ENCODE peak calls at places on chromosomes 6 and 20, in nine cellular contexts. G is tibial artery; X is pancreas; U is MM.1S; V is neural progenitor cell; W is neuronal stem cell; E is tibial nerve; F is AG09309; Q is CD4-positive, alpha-beta memory T cell. K is an unnamed sample.

GRCh38 chr6:142462260-142462659 is 160.5 kb downstream of the ADGRG6 start:
- DNase-seq in G (no peak), X (no peak), U (no peak), V (no peak), W (no peak), E (no peak), F (no peak), Q (no peak), K (no peak)

GRCh38 chr6:5532941-5533340 is 271.6 kb downstream of the FARS2 start:
- DNase-seq in G (no peak), X (no peak), U (no peak), V (no peak), W (no peak), E (no peak), F (no peak), Q (no peak), K (no peak)

GRCh38 chr6:27757307-27757706 is 154.9 kb downstream of the OR2B2 start:
- DNase-seq in G (no peak), X (no peak), U (peak), V (peak), W (no peak), E (no peak), F (no peak), Q (peak), K (peak)

GRCh38 chr6:36387440-36388303 is at the start of gene ETV7:
- DNase-seq in G (no peak), X (peak), U (peak), V (peak), W (no peak), E (no peak), F (no peak), Q (peak), K (peak)

GRCh38 chr6:30154709-30155521 is 6.1 kb downstream of the TRIM10 start:
- DNase-seq in G (no peak), X (no peak), U (peak), V (no peak), W (no peak), E (no peak), F (peak), Q (no peak), K (no peak)

GRCh38 chr6:154537486-154537885 is 27.0 kb upstream of the CNKSR3 start:
- DNase-seq in G (no peak), X (no peak), U (no peak), V (peak), W (no peak), E (no peak), F (no peak), Q (no peak), K (no peak)

GRCh38 chr6:7313505-7314165 is 636 bp upstream of the SSR1 start:
- DNase-seq in G (no peak), X (no peak), U (no peak), V (no peak), W (no peak), E (no peak), F (no peak), Q (no peak), K (no peak)

GRCh38 chr20:38833154-38833856 is 27.8 kb downstream of the PPP1R16B start:
- DNase-seq in G (no peak), X (no peak), U (no peak), V (no peak), W (no peak), E (no peak), F (no peak), Q (peak), K (no peak)

GRCh38 chr6:115004982-115005381 is 662.2 kb upstream of the HS3ST5 start:
- DNase-seq in G (no peak), X (no peak), U (no peak), V (peak), W (no peak), E (no peak), F (no peak), Q (no peak), K (no peak)

GRCh38 chr6:166112580-166112979 is 55.1 kb downstream of the TBXT start:
- DNase-seq in G (no peak), X (no peak), U (no peak), V (no peak), W (no peak), E (no peak), F (peak), Q (no peak), K (no peak)

DNA sequence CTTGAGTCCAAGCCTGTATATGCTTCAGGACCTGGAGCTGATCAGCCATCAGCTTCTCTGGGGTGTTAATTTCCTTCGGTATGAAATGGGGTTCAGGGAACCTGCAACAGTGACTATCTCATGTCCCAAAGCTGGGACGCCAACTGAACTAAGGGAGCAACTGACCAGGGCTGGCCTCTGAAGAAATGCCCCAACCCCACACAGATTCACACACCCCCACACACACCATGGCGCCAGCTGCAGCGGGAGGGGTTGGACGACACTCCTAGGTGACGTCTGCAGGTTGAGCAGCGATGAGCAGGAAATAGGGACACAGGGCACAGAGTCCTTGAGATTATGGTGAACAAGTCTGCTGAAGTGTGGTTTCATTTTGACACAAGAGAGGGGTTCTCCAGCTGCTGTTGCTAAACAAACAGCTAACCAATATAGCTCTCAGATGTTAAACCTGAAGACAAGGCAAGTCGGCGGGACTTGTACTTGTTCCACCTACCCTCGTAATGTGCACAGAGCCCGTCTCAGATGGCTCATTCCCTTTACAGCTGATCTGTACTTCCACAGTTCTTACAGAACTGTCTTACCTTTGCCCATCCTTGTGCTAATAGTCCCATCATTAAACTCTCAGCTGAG is 7.5 kb upstream of the ADTRP start:
- DNase-seq in G (no peak), X (peak), U (peak), V (no peak), W (no peak), E (no peak), F (no peak), Q (peak), K (peak)
- H3K4me3 ChIP-seq in G (no peak), X (no peak), U (no peak), V (no peak), W (no peak), E (no peak), F (no peak), Q (peak), K (no peak)

DNA sequence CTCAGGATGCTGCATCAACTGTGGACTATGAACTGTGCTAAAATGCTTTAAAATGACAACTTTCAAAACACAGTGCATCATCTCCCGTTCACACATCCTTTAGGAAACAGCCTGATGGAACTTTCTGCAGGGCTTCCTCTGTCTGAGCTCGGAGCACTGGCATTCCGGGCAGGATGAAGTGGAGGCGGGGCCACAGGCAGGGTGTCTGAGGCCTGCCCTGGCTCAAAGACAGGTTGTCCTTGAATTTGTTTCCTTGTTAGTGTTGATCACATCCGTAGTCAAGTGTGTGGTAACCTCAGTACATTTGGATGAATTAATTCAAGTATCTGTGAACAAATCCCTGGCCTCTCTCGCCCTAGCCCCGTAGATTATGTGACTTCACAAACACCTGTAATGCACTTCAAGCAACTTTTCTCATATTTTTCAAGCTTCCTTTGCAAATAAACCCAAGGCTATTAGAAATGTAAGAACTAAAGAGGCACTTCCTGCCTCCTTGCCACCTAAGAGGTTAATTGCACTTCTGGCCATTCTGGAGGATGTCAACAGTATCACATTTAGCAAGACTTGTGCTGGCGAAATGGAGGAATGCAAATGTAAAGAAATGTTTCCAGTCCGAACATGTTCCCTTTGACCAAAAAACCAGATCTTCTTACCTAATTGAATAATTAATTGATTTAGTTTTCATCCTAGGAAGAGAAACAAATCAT is 3.1 kb downstream of the CD93 start:
- DNase-seq in G (no peak), X (no peak), U (no peak), V (no peak), W (no peak), E (no peak), F (no peak), Q (no peak), K (no peak)
- H3K4me3 ChIP-seq in G (peak), X (no peak), U (no peak), V (no peak), W (no peak), E (peak), F (no peak), Q (no peak), K (no peak)

GRCh38 chr20:40551125-40551530 is 137.9 kb downstream of the MAFB start:
- DNase-seq in G (peak), X (no peak), U (no peak), V (no peak), W (no peak), E (no peak), F (no peak), Q (no peak), K (no peak)
- H3K4me3 ChIP-seq in G (no peak), X (no peak), U (no peak), V (no peak), W (no peak), E (no peak), F (no peak), Q (no peak), K (no peak)

GRCh38 chr6:112881027-112881426 is 533.9 kb downstream of the RFPL4B start:
- DNase-seq in G (no peak), X (no peak), U (no peak), V (peak), W (no peak), E (no peak), F (peak), Q (no peak), K (no peak)
- H3K4me3 ChIP-seq in G (no peak), X (no peak), U (no peak), V (peak), W (no peak), E (no peak), F (no peak), Q (no peak), K (no peak)

GRCh38 chr20:57566803-57567459 is 6.0 kb downstream of the PCK1 start:
- DNase-seq in G (no peak), X (no peak), U (no peak), V (no peak), W (no peak), E (no peak), F (no peak), Q (no peak), K (no peak)
- H3K4me3 ChIP-seq in G (no peak), X (no peak), U (no peak), V (no peak), W (no peak), E (no peak), F (no peak), Q (no peak), K (no peak)

GRCh38 chr6:11232177-11232967 is at the start of gene NEDD9:
- DNase-seq in G (peak), X (peak), U (peak), V (peak), W (peak), E (peak), F (peak), Q (peak), K (peak)
- H3K4me3 ChIP-seq in G (peak), X (peak), U (peak), V (peak), W (peak), E (peak), F (peak), Q (peak), K (peak)

DNA sequence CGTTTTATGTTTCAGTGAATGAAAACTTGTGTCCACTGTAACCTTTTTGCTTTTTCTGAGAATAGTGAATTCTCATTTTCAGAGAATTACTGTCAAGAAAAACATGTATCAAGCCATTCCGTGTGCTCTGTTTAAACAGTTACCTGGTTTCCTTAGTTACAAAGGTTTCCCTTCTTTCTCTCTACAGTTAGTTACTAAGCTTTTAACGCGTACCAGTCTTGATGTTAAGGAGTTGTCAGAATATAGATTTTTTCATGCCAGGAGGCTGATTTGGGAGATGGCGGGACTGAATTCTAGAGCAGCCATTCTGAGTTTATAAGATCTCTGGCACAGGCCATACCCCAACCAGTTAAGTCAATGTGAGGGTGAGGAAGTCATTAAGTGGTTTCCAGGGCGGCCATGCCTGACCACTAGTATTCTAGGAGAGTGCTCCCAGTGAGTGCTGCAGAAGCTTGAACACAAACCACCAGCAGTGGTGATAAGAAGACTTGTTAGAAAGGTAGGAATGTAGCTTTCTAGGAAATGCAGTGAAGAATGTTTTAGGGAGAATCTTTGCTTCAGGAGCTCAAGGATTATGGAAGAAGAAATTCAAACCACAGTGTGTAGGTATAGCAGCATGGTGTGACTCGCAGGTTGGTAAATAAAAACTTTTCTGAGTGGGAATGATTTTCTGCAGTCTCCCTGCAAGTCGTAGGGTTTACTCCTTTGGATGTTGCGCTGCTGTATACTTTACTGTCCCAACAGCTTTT is 112.9 kb downstream of the JARID2 start:
- DNase-seq in G (no peak), X (no peak), U (no peak), V (no peak), W (no peak), E (no peak), F (no peak), Q (no peak), K (no peak)
- H3K4me3 ChIP-seq in G (no peak), X (no peak), U (no peak), V (no peak), W (no peak), E (no peak), F (no peak), Q (no peak), K (no peak)

K was measured in CD8-positive, alpha-beta T cell.